ENCODE peak calls at places on chromosome 12, in ten cellular contexts. F, A, W, Q, D, K, M, J, E and H are unnamed samples.

GRCh38 chr12:92551853-92552397 is 150.9 kb upstream of the PLEKHG7 start:
- DNase-seq in Q (peak; percentile 73), E (no peak), F (no peak), A (no peak), K (no peak), M (no peak), D (peak; percentile 82), J (no peak), W (no peak), H (no peak)

GRCh38 chr12:91778938-91779400 is 366.7 kb downstream of the BTG1 start:
- DNase-seq in K (peak; percentile 98), M (peak; percentile 59), Q (peak; percentile 88), A (no peak), D (peak; percentile 93), J (peak; percentile 35), F (peak; percentile 26), W (peak; percentile 55), E (no peak), H (peak; percentile 94)

GRCh38 chr12:129109174-129110001 is 256.1 kb downstream of the GLT1D1 start:
- DNase-seq in K (no peak), Q (no peak), D (no peak), M (no peak), W (no peak), J (no peak), A (no peak), E (no peak), F (no peak), H (no peak)

GRCh38 chr12:11879306-11879705 is 191.4 kb upstream of the BCL2L14 start:
- DNase-seq in W (no peak), M (no peak), A (no peak), K (no peak), J (no peak), E (no peak), Q (peak; percentile 69), F (no peak), D (peak; percentile 86), H (peak; percentile 35)

GRCh38 chr12:70468741-70469140 is 102.7 kb downstream of the KCNMB4 start:
- DNase-seq in E (no peak), W (no peak), F (no peak), D (no peak), A (no peak), J (no peak), Q (no peak), M (no peak), K (no peak), H (no peak)

GRCh38 chr12:118107026-118107425 is 3.2 kb upstream of the VSIG10 start:
- DNase-seq in F (no peak), M (no peak), E (no peak), K (no peak), A (no peak), W (no peak), Q (no peak), D (no peak), J (no peak), H (no peak)

GRCh38 chr12:49098035-49098451 is 3.4 kb upstream of the DHH start:
- DNase-seq in W (peak; percentile 63), K (no peak), J (peak; percentile 54), E (peak; percentile 58), D (peak; percentile 10), Q (peak; percentile 30), M (peak; percentile 55), F (peak; percentile 61), A (no peak), H (peak; percentile 48)

GRCh38 chr12:132766380-132767085 is 4.9 kb upstream of the ANKLE2 start:
- DNase-seq in E (no peak), W (no peak), Q (peak; percentile 27), F (peak; percentile 75), D (peak; percentile 43), M (no peak), K (no peak), A (peak; percentile 59), J (peak; percentile 36), H (no peak)

GRCh38 chr12:5577239-5577638 is 145.3 kb downstream of the NTF3 start:
- DNase-seq in E (no peak), J (peak; percentile 27), F (no peak), A (no peak), D (no peak), Q (no peak), M (no peak), K (no peak), W (no peak), H (no peak)

GRCh38 chr12:120971299-120972180 is 6.8 kb upstream of the HNF1A start:
- DNase-seq in E (peak; percentile 83), M (peak; percentile 20), J (no peak), A (peak; percentile 6), K (peak; percentile 58), D (peak; percentile 46), W (peak; percentile 27), F (no peak), Q (peak; percentile 63), H (peak; percentile 67)

GRCh38 chr12:125280482-125281377 is 215.5 kb downstream of the AACS start:
- DNase-seq in D (no peak), K (no peak), F (no peak), W (no peak), E (no peak), M (no peak), A (no peak), Q (no peak), J (no peak), H (no peak)
- H3K4me3 ChIP-seq in D (no peak overlapping the region), K (no peak overlapping the region), F (no peak overlapping the region), W (no peak overlapping the region), E (no peak overlapping the region), M (no peak overlapping the region), A (no peak overlapping the region), Q (no peak overlapping the region), J (no peak overlapping the region), H (no peak overlapping the region)

GRCh38 chr12:7788316-7788689 is 899 bp upstream of the NANOG start:
- DNase-seq in E (no peak), K (no peak), M (no peak), J (no peak), Q (no peak), W (no peak), D (no peak), F (no peak), A (no peak), H (no peak)

GRCh38 chr12:7782055-7782454 is 7.1 kb upstream of the NANOG start:
- DNase-seq in W (no peak), M (no peak), F (no peak), J (no peak), D (no peak), K (no peak), E (no peak), A (no peak), Q (no peak), H (no peak)

DNA sequence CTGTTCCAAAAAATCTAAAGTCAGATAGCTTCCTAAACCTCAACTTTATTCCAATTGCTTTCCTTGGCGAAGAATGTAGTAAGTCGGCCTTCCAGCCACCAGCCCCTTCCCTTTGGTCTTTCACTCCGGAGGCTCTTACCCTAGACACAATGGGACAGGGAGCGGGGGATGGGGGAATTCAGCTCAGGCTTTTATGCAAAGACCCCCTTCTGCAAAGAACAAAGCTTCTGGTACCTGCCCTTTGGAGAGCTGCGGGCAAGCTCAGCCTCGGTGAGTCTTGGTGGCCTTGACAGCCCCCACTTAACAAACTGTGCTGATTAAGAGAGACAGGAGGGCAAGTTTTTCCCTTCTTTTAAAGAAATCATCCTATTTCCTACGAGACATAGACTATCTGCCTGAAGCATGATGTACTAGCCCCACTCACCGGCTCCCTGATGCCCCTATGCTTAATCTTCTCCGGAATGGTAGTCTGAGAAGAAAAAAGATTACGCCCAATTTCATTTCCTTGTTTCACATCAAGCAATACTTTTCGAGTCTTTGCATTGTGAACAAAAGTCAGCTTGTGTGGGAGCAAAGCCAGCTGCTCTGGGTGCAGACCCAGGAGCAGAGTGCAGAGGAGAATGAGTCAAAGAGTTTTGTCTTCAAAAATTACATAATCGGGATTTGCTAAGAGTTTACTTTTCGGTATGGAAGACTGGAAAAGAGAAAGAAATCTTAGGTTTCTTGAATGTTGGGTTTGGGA is 1.5 kb upstream of the NANOG start:
- DNase-seq in E (no peak), K (no peak), J (no peak), D (no peak), Q (no peak), A (no peak), M (no peak), W (no peak), F (no peak), H (no peak)
- TF ChIP-seq CTCF in E (no peak), K (no peak), J (no peak), D (no peak), Q (no peak), A (no peak), M (no peak), W (no peak), F (no peak), H (no peak)

GRCh38 chr12:104216461-104217058 is 981 bp downstream of the TXNRD1 start:
- DNase-seq in F (no peak), W (no peak), Q (no peak), A (no peak), M (no peak), D (no peak), K (no peak), J (no peak), E (no peak), H (no peak)
- H3K4me3 ChIP-seq in F (peak overlapping the region; percentile 50), W (peak overlapping the region; percentile 69), Q (peak overlapping the region; percentile 57), A (peak overlapping the region; percentile 56), M (peak overlapping the region; percentile 59), D (peak overlapping the region; percentile 35), K (no peak overlapping the region), J (no peak overlapping the region), E (no peak overlapping the region), H (peak overlapping the region; percentile 63)

GRCh38 chr12:50590869-50591268 is 86.1 kb downstream of the DIP2B start:
- DNase-seq in J (no peak), F (no peak), E (no peak), M (no peak), A (no peak), D (no peak), K (no peak), Q (no peak), W (no peak), H (no peak)

GRCh38 chr12:50595667-50596066 is 90.9 kb downstream of the DIP2B start:
- DNase-seq in E (no peak), K (no peak), W (no peak), Q (no peak), D (no peak), J (no peak), A (no peak), M (no peak), F (no peak), H (no peak)

GRCh38 chr12:50584135-50584534 is 79.3 kb downstream of the DIP2B start:
- DNase-seq in D (no peak), M (no peak), J (no peak), F (no peak), Q (no peak), K (no peak), E (no peak), W (no peak), A (no peak), H (no peak)

DNA sequence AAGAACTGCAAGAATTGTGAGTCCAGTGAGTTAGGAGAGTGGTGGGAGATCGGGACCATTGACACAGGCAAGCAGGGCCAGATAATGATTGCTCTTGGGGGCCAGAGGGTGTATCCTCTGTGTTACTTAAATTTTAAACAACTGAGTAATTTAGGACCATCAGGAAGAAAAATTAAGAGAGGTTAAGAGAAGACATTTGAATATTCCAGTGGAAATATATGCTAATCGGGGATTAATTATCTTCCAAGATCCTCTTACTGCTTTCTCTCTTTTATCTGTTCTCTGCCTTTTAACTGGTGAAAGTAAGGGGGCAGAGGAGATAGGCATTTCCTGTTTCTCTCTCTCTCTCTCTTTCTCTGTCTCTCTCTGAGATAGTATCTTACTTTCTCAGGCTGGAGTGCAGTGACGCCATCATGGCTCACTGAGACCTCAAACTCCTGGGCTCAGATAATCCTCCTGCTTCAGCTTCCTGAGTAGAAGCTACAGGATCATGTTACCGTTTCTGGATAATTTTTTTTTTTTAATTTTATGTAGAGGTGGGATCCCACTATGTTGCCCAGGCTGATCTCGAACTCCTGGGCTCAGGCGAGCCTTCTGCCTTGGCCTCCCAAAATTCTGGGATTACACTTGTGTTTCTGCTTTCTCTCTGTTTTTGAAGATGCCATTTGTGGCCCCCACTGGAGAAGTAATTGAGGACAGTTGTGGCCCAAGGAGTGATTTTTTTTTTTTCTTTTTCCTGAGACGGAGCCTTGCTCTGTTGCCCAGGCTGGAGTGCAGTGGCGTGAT is 85.1 kb downstream of the DIP2B start:
- DNase-seq in E (no peak), Q (peak; percentile 97), W (no peak), M (no peak), K (no peak), F (no peak), A (no peak), D (peak; percentile 97), J (no peak), H (peak; percentile 96)
- TF ChIP-seq CTCF in E (no peak), Q (no peak), W (no peak), M (no peak), K (no peak), F (no peak), A (no peak), D (no peak), J (no peak), H (no peak)